ENCODE peak calls at places on chromosomes 11 and 22, in eight cellular contexts. One of them, this sample, is unnamed.

GRCh38 chr11:122126024-122126678 is 10.1 kb upstream of the BLID start:
- DNase-seq in stomach: no peak
- DNase-seq in AG04450: no peak
- DNase-seq in fibroblast of pulmonary artery: no peak
- DNase-seq in tibial artery: no peak
- DNase-seq in sigmoid colon: no peak
- DNase-seq in A549: no peak
- DNase-seq in psoas muscle: no peak
- DNase-seq in this sample: no peak

GRCh38 chr11:12137005-12137690 is 26.8 kb downstream of the MICAL2 start:
- DNase-seq in tibial artery: no peak
- DNase-seq in stomach: peak
- DNase-seq in fibroblast of pulmonary artery: no peak
- DNase-seq in AG04450: no peak
- DNase-seq in sigmoid colon: peak
- DNase-seq in psoas muscle: no peak
- DNase-seq in A549: no peak
- DNase-seq in this sample: no peak

GRCh38 chr11:134724779-134725140 is 312.7 kb upstream of the B3GAT1 start:
- DNase-seq in fibroblast of pulmonary artery: no peak
- DNase-seq in stomach: no peak
- DNase-seq in AG04450: no peak
- DNase-seq in A549: no peak
- DNase-seq in sigmoid colon: no peak
- DNase-seq in tibial artery: no peak
- DNase-seq in psoas muscle: no peak
- DNase-seq in this sample: no peak

GRCh38 chr22:38755911-38756532 is at the start of gene SUN2:
- DNase-seq in stomach: peak
- DNase-seq in sigmoid colon: peak
- DNase-seq in tibial artery: peak
- DNase-seq in psoas muscle: peak
- DNase-seq in fibroblast of pulmonary artery: peak
- DNase-seq in AG04450: peak
- DNase-seq in A549: peak
- DNase-seq in this sample: peak

GRCh38 chr11:23555085-23555484 is 694.8 kb upstream of the CCDC179 start:
- DNase-seq in tibial artery: no peak
- DNase-seq in stomach: no peak
- DNase-seq in psoas muscle: no peak
- DNase-seq in A549: no peak
- DNase-seq in AG04450: no peak
- DNase-seq in sigmoid colon: no peak
- DNase-seq in fibroblast of pulmonary artery: peak
- DNase-seq in this sample: no peak

GRCh38 chr11:122655527-122656072 is at the start of gene UBASH3B:
- DNase-seq in tibial artery: peak
- DNase-seq in stomach: peak
- DNase-seq in AG04450: no peak
- DNase-seq in A549: peak
- DNase-seq in psoas muscle: peak
- DNase-seq in fibroblast of pulmonary artery: peak
- DNase-seq in sigmoid colon: peak
- DNase-seq in this sample: peak

GRCh38 chr11:18312663-18313420 is 9.1 kb downstream of the HPS5 start:
- DNase-seq in A549: no peak
- DNase-seq in sigmoid colon: no peak
- DNase-seq in AG04450: peak
- DNase-seq in psoas muscle: no peak
- DNase-seq in fibroblast of pulmonary artery: peak
- DNase-seq in stomach: no peak
- DNase-seq in tibial artery: no peak
- DNase-seq in this sample: no peak

GRCh38 chr11:32962016-32962415 is 53.7 kb upstream of the DEPDC7 start:
- DNase-seq in tibial artery: no peak
- DNase-seq in stomach: no peak
- DNase-seq in sigmoid colon: no peak
- DNase-seq in AG04450: no peak
- DNase-seq in fibroblast of pulmonary artery: peak
- DNase-seq in A549: no peak
- DNase-seq in psoas muscle: no peak
- DNase-seq in this sample: no peak

GRCh38 chr11:20337526-20338154 is 25.9 kb upstream of the HTATIP2 start:
- DNase-seq in stomach: no peak
- DNase-seq in sigmoid colon: no peak
- DNase-seq in fibroblast of pulmonary artery: peak
- DNase-seq in A549: peak
- DNase-seq in psoas muscle: no peak
- DNase-seq in AG04450: no peak
- DNase-seq in tibial artery: no peak
- DNase-seq in this sample: peak

GRCh38 chr11:1752907-1753425 is 2.6 kb upstream of the IFITM10 start:
- DNase-seq in stomach: no peak
- DNase-seq in psoas muscle: no peak
- DNase-seq in tibial artery: no peak
- DNase-seq in A549: no peak
- DNase-seq in AG04450: no peak
- DNase-seq in fibroblast of pulmonary artery: no peak
- DNase-seq in sigmoid colon: no peak
- DNase-seq in this sample: no peak

GRCh38 chr22:25554321-25555088 is 10.0 kb upstream of the GRK3 start:
- DNase-seq in AG04450: no peak
- DNase-seq in stomach: no peak
- DNase-seq in A549: no peak
- DNase-seq in tibial artery: no peak
- DNase-seq in fibroblast of pulmonary artery: no peak
- DNase-seq in sigmoid colon: no peak
- DNase-seq in psoas muscle: no peak
- DNase-seq in this sample: no peak

GRCh38 chr22:49284389-49284788 is 543.3 kb downstream of the BRD1 start:
- DNase-seq in A549: no peak
- DNase-seq in stomach: no peak
- DNase-seq in sigmoid colon: peak
- DNase-seq in fibroblast of pulmonary artery: no peak
- DNase-seq in psoas muscle: no peak
- DNase-seq in AG04450: no peak
- DNase-seq in tibial artery: no peak
- DNase-seq in this sample: no peak

GRCh38 chr11:86792150-86792549 is 8.2 kb upstream of the PRSS23 start:
- DNase-seq in fibroblast of pulmonary artery: no peak
- DNase-seq in stomach: no peak
- DNase-seq in AG04450: no peak
- DNase-seq in sigmoid colon: no peak
- DNase-seq in tibial artery: no peak
- DNase-seq in A549: no peak
- DNase-seq in psoas muscle: no peak
- DNase-seq in this sample: no peak

GRCh38 chr22:39808087-39808486 is 85.5 kb downstream of the ENTHD1 start:
- DNase-seq in AG04450: no peak
- DNase-seq in stomach: no peak
- DNase-seq in psoas muscle: no peak
- DNase-seq in tibial artery: no peak
- DNase-seq in A549: peak
- DNase-seq in sigmoid colon: no peak
- DNase-seq in fibroblast of pulmonary artery: peak
- DNase-seq in this sample: no peak

GRCh38 chr11:94658386-94658785 is 91.2 kb downstream of the PIWIL4 start:
- DNase-seq in stomach: no peak
- DNase-seq in tibial artery: no peak
- DNase-seq in psoas muscle: no peak
- DNase-seq in AG04450: no peak
- DNase-seq in A549: no peak
- DNase-seq in sigmoid colon: no peak
- DNase-seq in fibroblast of pulmonary artery: no peak
- DNase-seq in this sample: no peak

GRCh38 chr22:37197451-37198289 is 9.6 kb upstream of the C1QTNF6 start:
- DNase-seq in A549: peak
- DNase-seq in AG04450: no peak
- DNase-seq in psoas muscle: peak
- DNase-seq in sigmoid colon: peak
- DNase-seq in fibroblast of pulmonary artery: peak
- DNase-seq in stomach: peak
- DNase-seq in tibial artery: peak
- DNase-seq in this sample: no peak

GRCh38 chr11:58905141-58905715 is 34.1 kb upstream of the GLYATL1 start:
- DNase-seq in tibial artery: peak
- DNase-seq in stomach: no peak
- DNase-seq in sigmoid colon: no peak
- DNase-seq in psoas muscle: peak
- DNase-seq in A549: no peak
- DNase-seq in fibroblast of pulmonary artery: peak
- DNase-seq in AG04450: no peak
- DNase-seq in this sample: no peak

DNA sequence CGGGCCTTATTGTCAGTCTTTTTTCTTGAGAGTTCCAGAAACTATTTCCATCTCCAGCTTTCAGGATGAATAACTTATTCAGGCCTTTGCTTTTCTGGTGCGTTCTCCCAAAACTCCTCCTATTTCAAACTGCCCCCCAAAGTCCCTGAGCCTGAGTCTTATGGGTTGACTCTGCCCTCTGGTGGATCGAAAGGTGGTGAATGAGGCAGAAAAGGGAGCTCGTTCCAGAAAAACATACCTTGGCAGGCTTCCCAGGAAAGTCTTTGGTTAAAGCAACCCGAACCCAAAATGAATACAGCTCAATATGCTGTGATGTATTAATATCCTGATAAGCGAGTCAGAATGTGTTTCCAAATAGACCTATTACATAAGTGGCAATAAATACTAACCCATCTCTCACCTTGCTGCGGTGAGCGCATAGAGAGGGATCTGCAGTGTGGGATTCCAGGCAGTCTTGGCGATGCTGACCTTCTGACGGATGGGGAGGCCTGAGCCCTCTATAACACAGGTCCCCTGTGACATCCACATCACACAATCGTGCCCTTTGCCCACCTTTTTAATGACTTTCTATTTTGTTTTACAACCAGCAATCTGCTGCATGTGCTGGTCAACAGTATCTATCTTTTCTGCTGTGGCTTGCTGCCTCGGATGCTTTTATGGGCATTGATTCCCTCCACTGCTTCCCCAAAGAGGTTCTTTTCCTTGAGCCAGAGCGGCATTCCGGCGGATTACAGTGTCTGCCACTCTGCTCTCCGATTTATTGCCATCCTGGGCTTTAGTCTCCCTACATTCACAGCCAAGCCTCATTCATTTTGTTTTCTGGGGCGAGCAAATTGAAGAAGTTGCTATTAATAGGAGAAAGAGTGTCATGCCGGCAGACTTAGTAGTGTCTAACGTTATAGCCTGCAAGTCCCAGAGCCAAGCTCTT is 756.8 kb downstream of the NTM start:
- DNase-seq in psoas muscle: peak
- DNase-seq in stomach: no peak
- DNase-seq in fibroblast of pulmonary artery: peak
- DNase-seq in sigmoid colon: peak
- DNase-seq in AG04450: peak
- DNase-seq in tibial artery: peak
- DNase-seq in A549: no peak
- DNase-seq in this sample: no peak
- H3K4me3 ChIP-seq in psoas muscle: peak
- H3K4me3 ChIP-seq in stomach: peak
- H3K4me3 ChIP-seq in fibroblast of pulmonary artery: peak
- H3K4me3 ChIP-seq in sigmoid colon: peak
- H3K4me3 ChIP-seq in AG04450: peak
- H3K4me3 ChIP-seq in tibial artery: peak
- H3K4me3 ChIP-seq in A549: no peak
- H3K4me3 ChIP-seq in this sample: no peak

DNA sequence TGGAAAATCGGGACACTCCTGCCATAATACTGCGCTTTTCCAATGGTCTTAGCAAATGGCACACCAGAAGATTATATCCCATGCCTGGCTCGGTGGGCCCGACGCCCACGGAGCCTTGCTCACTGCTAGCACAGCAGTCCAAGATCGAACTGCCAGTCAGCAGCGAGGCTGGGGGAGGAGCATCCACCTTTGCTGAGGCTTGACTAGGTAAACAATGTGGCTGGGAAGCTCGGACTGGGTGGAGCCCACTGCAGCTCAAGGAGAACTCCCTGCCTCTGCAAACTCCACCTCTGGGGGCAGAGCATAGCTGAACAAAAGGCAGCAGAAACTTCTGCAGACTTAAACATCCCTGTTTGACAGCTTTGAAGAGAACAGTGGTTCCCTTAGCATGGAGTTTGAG is 15.6 kb downstream of the PTH start:
- DNase-seq in sigmoid colon: no peak
- DNase-seq in stomach: peak
- DNase-seq in A549: peak
- DNase-seq in tibial artery: no peak
- DNase-seq in AG04450: no peak
- DNase-seq in psoas muscle: no peak
- DNase-seq in fibroblast of pulmonary artery: no peak
- DNase-seq in this sample: no peak
- TF ChIP-seq CTCF in sigmoid colon: no peak
- TF ChIP-seq CTCF in stomach: no peak
- TF ChIP-seq CTCF in A549: no peak
- TF ChIP-seq CTCF in tibial artery: no peak
- TF ChIP-seq CTCF in AG04450: no peak
- TF ChIP-seq CTCF in psoas muscle: no peak
- TF ChIP-seq CTCF in fibroblast of pulmonary artery: no peak
- TF ChIP-seq CTCF in this sample: no peak

DNA sequence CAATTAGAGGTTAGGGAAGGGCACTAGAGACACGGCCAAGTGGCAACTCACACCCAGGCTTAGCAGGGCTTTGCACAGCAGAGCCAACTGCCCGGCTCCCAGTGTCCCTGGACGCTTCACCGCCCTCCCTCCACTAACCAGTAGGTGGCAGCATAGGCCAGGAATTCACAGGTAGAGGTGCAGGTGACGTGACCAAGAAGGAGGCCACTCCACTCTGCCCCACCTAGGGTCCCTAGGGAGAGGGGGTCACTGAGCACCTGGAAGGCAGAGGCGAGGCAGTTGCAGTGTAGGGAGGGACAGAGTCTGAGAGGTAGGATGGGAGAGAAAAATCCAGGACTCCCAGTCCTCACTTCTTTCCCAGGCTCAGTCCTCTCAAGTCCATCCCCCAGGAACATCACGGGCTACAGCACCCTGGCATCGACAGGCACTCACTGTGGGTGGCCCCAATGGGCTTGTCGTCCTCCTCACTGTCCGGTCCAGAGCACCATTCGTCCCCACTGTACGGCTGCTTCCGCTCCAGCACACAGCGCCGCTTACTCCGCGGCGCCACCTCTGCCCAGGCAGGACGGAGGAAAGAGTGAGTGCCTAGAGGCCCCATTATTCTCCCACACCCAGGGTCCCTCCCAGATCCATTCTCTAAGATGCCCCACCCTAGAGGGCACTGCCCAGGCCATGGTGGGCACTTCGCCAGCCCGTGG is 18.5 kb downstream of the BCL9L start:
- DNase-seq in stomach: peak
- DNase-seq in psoas muscle: peak
- DNase-seq in sigmoid colon: peak
- DNase-seq in fibroblast of pulmonary artery: peak
- DNase-seq in tibial artery: peak
- DNase-seq in A549: peak
- DNase-seq in AG04450: no peak
- DNase-seq in this sample: peak
- H3K4me3 ChIP-seq in stomach: no peak
- H3K4me3 ChIP-seq in psoas muscle: peak
- H3K4me3 ChIP-seq in sigmoid colon: no peak
- H3K4me3 ChIP-seq in fibroblast of pulmonary artery: no peak
- H3K4me3 ChIP-seq in tibial artery: peak
- H3K4me3 ChIP-seq in A549: peak
- H3K4me3 ChIP-seq in AG04450: peak
- H3K4me3 ChIP-seq in this sample: no peak

GRCh38 chr11:77473801-77474508 is at the start of gene PAK1:
- DNase-seq in AG04450: peak
- DNase-seq in tibial artery: peak
- DNase-seq in fibroblast of pulmonary artery: peak
- DNase-seq in psoas muscle: peak
- DNase-seq in stomach: peak
- DNase-seq in sigmoid colon: peak
- DNase-seq in A549: peak
- DNase-seq in this sample: peak
- TF ChIP-seq CTCF in AG04450: peak
- TF ChIP-seq CTCF in tibial artery: no peak
- TF ChIP-seq CTCF in fibroblast of pulmonary artery: no peak
- TF ChIP-seq CTCF in psoas muscle: no peak
- TF ChIP-seq CTCF in stomach: no peak
- TF ChIP-seq CTCF in sigmoid colon: no peak
- TF ChIP-seq CTCF in A549: peak
- TF ChIP-seq CTCF in this sample: peak